ENCODE peak calls at places on chromosomes 5 and 9, in nine cellular contexts. I is CD8-positive, alpha-beta memory T cell; V is ovary; J is DND-41; B is GM23248; H is hepatocyte; W is heart left ventricle; F is tibial artery; T is aorta. R is an unnamed sample.

GRCh38 chr5:174533771-174534221 is 190.6 kb upstream of the MSX2 start:
- DNase-seq in W (no peak), I (no peak), H (peak; percentile 60), J (no peak), F (no peak), V (no peak), T (no peak), B (peak; percentile 85), R (no peak)

GRCh38 chr5:1131191-1131621 is 19.3 kb upstream of the SLC12A7 start:
- DNase-seq in B (no peak), T (no peak), I (no peak), F (no peak), V (no peak), W (no peak), H (no peak), J (no peak), R (no peak)

GRCh38 chr9:105405514-105406131 is 42.2 kb upstream of the FSD1L start:
- DNase-seq in J (peak; percentile 81), B (peak; percentile 16), T (no peak), W (no peak), H (no peak), V (no peak), I (peak; percentile 91), F (no peak), R (no peak)

GRCh38 chr5:157193699-157194424 is 13.2 kb downstream of the ITK start:
- DNase-seq in W (no peak), J (no peak), B (no peak), H (no peak), I (peak; percentile 79), T (no peak), V (no peak), F (no peak), R (no peak)

GRCh38 chr9:1125741-1126140 is 75.6 kb downstream of the DMRT2 start:
- DNase-seq in T (no peak), F (no peak), W (no peak), H (no peak), J (no peak), B (peak; percentile 15), I (no peak), V (no peak), R (no peak)

GRCh38 chr9:125421591-125422181 is 160.1 kb downstream of the GAPVD1 start:
- DNase-seq in H (no peak), T (peak; percentile 38), F (no peak), J (no peak), W (peak; percentile 41), B (no peak), I (no peak), V (no peak), R (no peak)

GRCh38 chr9:124660341-124660801 is 110.7 kb downstream of the NR6A1 start:
- DNase-seq in W (no peak), T (no peak), B (peak; percentile 72), H (peak; percentile 48), J (peak; percentile 63), V (no peak), F (no peak), I (peak; percentile 9), R (peak; percentile 35)

GRCh38 chr5:77095189-77095588 is 8.1 kb upstream of the ZBED3 start:
- DNase-seq in V (no peak), B (no peak), T (no peak), H (no peak), F (no peak), I (no peak), W (no peak), J (no peak), R (no peak)

GRCh38 chr9:108640211-108640610 is 215.6 kb downstream of the ACTL7B start:
- DNase-seq in W (no peak), I (no peak), T (no peak), H (no peak), V (no peak), J (no peak), F (no peak), B (peak; percentile 71), R (no peak)

GRCh38 chr9:126459546-126459945 is 132.9 kb downstream of the MVB12B start:
- DNase-seq in J (no peak), I (no peak), T (no peak), B (no peak), W (peak; percentile 15), V (no peak), H (no peak), F (no peak), R (no peak)

GRCh38 chr5:14256756-14257393 is 113.7 kb downstream of the TRIO start:
- DNase-seq in T (no peak), B (peak; percentile 32), I (no peak), F (no peak), J (no peak), H (no peak), V (no peak), W (no peak), R (no peak)

GRCh38 chr9:117013596-117013995 is 326.5 kb downstream of the TRIM32 start:
- DNase-seq in H (no peak), F (no peak), V (no peak), B (no peak), W (no peak), I (no peak), J (no peak), T (no peak), R (no peak)

GRCh38 chr5:149319174-149319573 is 26.1 kb upstream of the GRPEL2 start:
- DNase-seq in T (no peak), V (no peak), J (no peak), I (no peak), B (no peak), H (no peak), F (no peak), W (no peak), R (no peak)

GRCh38 chr5:32791536-32792240 is 80.6 kb downstream of the NPR3 start:
- DNase-seq in V (no peak), W (no peak), F (no peak), B (no peak), I (no peak), J (no peak), H (no peak), T (no peak), R (no peak)

GRCh38 chr5:14505310-14506140 is 76.1 kb upstream of the OTULINL start:
- DNase-seq in V (no peak), W (no peak), H (no peak), T (no peak), J (no peak), F (no peak), I (no peak), B (no peak), R (no peak)

GRCh38 chr5:147639303-147639702 is 129.4 kb upstream of the DPYSL3 start:
- DNase-seq in J (no peak), F (no peak), T (no peak), I (no peak), W (no peak), H (no peak), B (no peak), V (no peak), R (no peak)

DNA sequence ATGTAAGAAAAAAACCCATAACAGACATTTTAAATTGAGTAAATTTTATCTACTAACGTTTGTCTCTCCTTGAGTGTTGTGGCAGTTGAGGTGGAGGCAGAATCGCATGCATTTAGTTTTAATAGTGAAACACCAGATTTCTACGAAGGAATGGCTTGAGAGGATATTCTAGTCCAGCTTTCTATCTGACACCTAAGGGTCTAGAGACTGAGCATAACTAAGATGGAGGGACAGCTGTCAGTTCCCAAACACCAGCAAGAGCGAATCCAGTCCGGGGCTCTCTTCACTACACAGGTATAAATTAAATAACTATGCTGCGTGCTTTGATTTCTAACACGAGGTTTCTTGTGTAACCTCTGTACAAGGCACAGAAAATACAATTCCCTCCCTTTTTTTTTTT is 1.4 kb downstream of the NCBP1 start:
- DNase-seq in V (no peak), B (no peak), J (no peak), T (no peak), W (no peak), H (no peak), I (no peak), F (no peak), R (no peak)
- H3K4me3 ChIP-seq in V (peak overlapping the region; percentile 98), B (peak overlapping the region; percentile 97), J (peak overlapping the region; percentile 99), T (no peak overlapping the region), W (no peak overlapping the region), H (peak overlapping the region; percentile 66), I (peak overlapping the region; percentile 75), F (peak overlapping the region; percentile 93), R (no peak overlapping the region)

GRCh38 chr5:61918606-61919005 is 387.4 kb upstream of the KIF2A start:
- DNase-seq in J (no peak), V (no peak), F (no peak), T (no peak), B (no peak), W (no peak), H (peak; percentile 34), I (no peak), R (no peak)

GRCh38 chr5:61919920-61920319 is 386.1 kb upstream of the KIF2A start:
- DNase-seq in I (no peak), B (no peak), W (no peak), T (no peak), J (no peak), F (no peak), H (peak; percentile 75), V (no peak), R (no peak)

GRCh38 chr5:61926911-61927310 is 379.1 kb upstream of the KIF2A start:
- DNase-seq in T (no peak), B (no peak), W (no peak), I (no peak), F (no peak), V (no peak), J (no peak), H (no peak), R (no peak)

GRCh38 chr5:61924251-61924650 is 381.8 kb upstream of the KIF2A start:
- DNase-seq in F (no peak), W (no peak), T (no peak), J (no peak), I (no peak), V (no peak), B (no peak), H (no peak), R (no peak)
- H3K9me3 ChIP-seq in F (no peaks in the 10 kb centered on the region), W (no peaks in the 10 kb centered on the region), T (no peaks in the 10 kb centered on the region), J (no peaks in the 10 kb centered on the region), I (no peaks in the 10 kb centered on the region), V (no peaks in the 10 kb centered on the region), B (no peaks in the 10 kb centered on the region), H (no peaks in the 10 kb centered on the region), R (no peaks in the 10 kb centered on the region)

GRCh38 chr5:154899107-154899816 is 38.7 kb downstream of the GEMIN5 start:
- DNase-seq in W (no peak), I (no peak), B (peak; percentile 30), F (peak; percentile 57), V (no peak), J (no peak), H (no peak), T (no peak), R (no peak)
- H3K36me3 ChIP-seq in W (no peaks in the 10 kb centered on the region), I (peaks cover 41% of the 10 kb centered on the region), B (peaks cover 44% of the 10 kb centered on the region), F (peaks cover 92% of the 10 kb centered on the region), V (no peaks in the 10 kb centered on the region), J (peaks cover 88% of the 10 kb centered on the region), H (no peaks in the 10 kb centered on the region), T (peaks cover 11% of the 10 kb centered on the region), R (peaks cover 9% of the 10 kb centered on the region)

GRCh38 chr9:20624201-20625002 is 2.1 kb upstream of the MLLT3 start:
- DNase-seq in B (peak; percentile 83), V (peak; percentile 65), T (peak; percentile 50), W (peak; percentile 66), J (peak; percentile 66), H (peak; percentile 84), I (peak; percentile 43), F (peak; percentile 52), R (no peak)
- H3K4me3 ChIP-seq in B (peak overlapping the region; percentile 91), V (peak overlapping the region; percentile 16), T (peak overlapping the region; percentile 82), W (peak overlapping the region; percentile 94), J (peak overlapping the region; percentile 89), H (peak overlapping the region; percentile 19), I (peak overlapping the region; percentile 72), F (peak overlapping the region; percentile 93), R (no peak overlapping the region)

R was measured in mucosa of descending colon.